ENCODE peak calls at places on chromosomes 7 and 10, in seven cellular contexts. One of them, this sample, is unnamed.

GRCh38 chr10:97312897-97313296 is 6.2 kb upstream of the FRAT1 start:
- DNase-seq in activated effector memory CD4-positive, alpha-beta T cell treated with Interleukin-2 at 50 U/mL for 16 hours: no peak
- DNase-seq in activated CD8-positive, alpha-beta memory T cell treated with anti-CD3 and anti-CD28 coated beads for 4 hours: no peak
- DNase-seq in fibroblast of the aortic adventitia: no peak
- DNase-seq in H7: no peak
- DNase-seq in stimulated activated CD4-positive, alpha-beta T cell treated with anti-CD3 and anti-CD28 coated beads, Interleukin-1b, Interleukin-23, amount 100 ng/mL, for 4 hours: no peak
- DNase-seq in neural crest cell: no peak
- DNase-seq in this sample: no peak

GRCh38 chr10:103147645-103148044 is 45.4 kb downstream of the NT5C2 start:
- DNase-seq in H7: no peak
- DNase-seq in activated effector memory CD4-positive, alpha-beta T cell treated with Interleukin-2 at 50 U/mL for 16 hours: no peak
- DNase-seq in activated CD8-positive, alpha-beta memory T cell treated with anti-CD3 and anti-CD28 coated beads for 4 hours: no peak
- DNase-seq in fibroblast of the aortic adventitia: no peak
- DNase-seq in neural crest cell: no peak
- DNase-seq in stimulated activated CD4-positive, alpha-beta T cell treated with anti-CD3 and anti-CD28 coated beads, Interleukin-1b, Interleukin-23, amount 100 ng/mL, for 4 hours: no peak
- DNase-seq in this sample: no peak

GRCh38 chr7:24854866-24855265 is 97.6 kb upstream of the GSDME start:
- DNase-seq in activated effector memory CD4-positive, alpha-beta T cell treated with Interleukin-2 at 50 U/mL for 16 hours: no peak
- DNase-seq in H7: no peak
- DNase-seq in neural crest cell: no peak
- DNase-seq in stimulated activated CD4-positive, alpha-beta T cell treated with anti-CD3 and anti-CD28 coated beads, Interleukin-1b, Interleukin-23, amount 100 ng/mL, for 4 hours: no peak
- DNase-seq in fibroblast of the aortic adventitia: peak
- DNase-seq in activated CD8-positive, alpha-beta memory T cell treated with anti-CD3 and anti-CD28 coated beads for 4 hours: no peak
- DNase-seq in this sample: no peak

GRCh38 chr7:111903797-111904196 is 302.4 kb downstream of the DOCK4 start:
- DNase-seq in neural crest cell: no peak
- DNase-seq in stimulated activated CD4-positive, alpha-beta T cell treated with anti-CD3 and anti-CD28 coated beads, Interleukin-1b, Interleukin-23, amount 100 ng/mL, for 4 hours: no peak
- DNase-seq in H7: no peak
- DNase-seq in activated CD8-positive, alpha-beta memory T cell treated with anti-CD3 and anti-CD28 coated beads for 4 hours: no peak
- DNase-seq in activated effector memory CD4-positive, alpha-beta T cell treated with Interleukin-2 at 50 U/mL for 16 hours: no peak
- DNase-seq in fibroblast of the aortic adventitia: no peak
- DNase-seq in this sample: no peak

GRCh38 chr7:120218702-120219101 is 54.3 kb upstream of the KCND2 start:
- DNase-seq in H7: no peak
- DNase-seq in neural crest cell: no peak
- DNase-seq in stimulated activated CD4-positive, alpha-beta T cell treated with anti-CD3 and anti-CD28 coated beads, Interleukin-1b, Interleukin-23, amount 100 ng/mL, for 4 hours: no peak
- DNase-seq in activated effector memory CD4-positive, alpha-beta T cell treated with Interleukin-2 at 50 U/mL for 16 hours: no peak
- DNase-seq in fibroblast of the aortic adventitia: peak
- DNase-seq in activated CD8-positive, alpha-beta memory T cell treated with anti-CD3 and anti-CD28 coated beads for 4 hours: no peak
- DNase-seq in this sample: no peak

GRCh38 chr7:157077986-157078644 is 60.6 kb upstream of the UBE3C start:
- DNase-seq in activated effector memory CD4-positive, alpha-beta T cell treated with Interleukin-2 at 50 U/mL for 16 hours: no peak
- DNase-seq in activated CD8-positive, alpha-beta memory T cell treated with anti-CD3 and anti-CD28 coated beads for 4 hours: no peak
- DNase-seq in H7: peak
- DNase-seq in fibroblast of the aortic adventitia: no peak
- DNase-seq in neural crest cell: no peak
- DNase-seq in stimulated activated CD4-positive, alpha-beta T cell treated with anti-CD3 and anti-CD28 coated beads, Interleukin-1b, Interleukin-23, amount 100 ng/mL, for 4 hours: no peak
- DNase-seq in this sample: no peak

GRCh38 chr10:34295142-34295548 is 520.0 kb downstream of the PARD3 start:
- DNase-seq in activated CD8-positive, alpha-beta memory T cell treated with anti-CD3 and anti-CD28 coated beads for 4 hours: no peak
- DNase-seq in neural crest cell: no peak
- DNase-seq in fibroblast of the aortic adventitia: no peak
- DNase-seq in activated effector memory CD4-positive, alpha-beta T cell treated with Interleukin-2 at 50 U/mL for 16 hours: no peak
- DNase-seq in stimulated activated CD4-positive, alpha-beta T cell treated with anti-CD3 and anti-CD28 coated beads, Interleukin-1b, Interleukin-23, amount 100 ng/mL, for 4 hours: no peak
- DNase-seq in H7: no peak
- DNase-seq in this sample: peak

GRCh38 chr10:109062371-109062770 is 860.9 kb downstream of the XPNPEP1 start:
- DNase-seq in fibroblast of the aortic adventitia: peak
- DNase-seq in stimulated activated CD4-positive, alpha-beta T cell treated with anti-CD3 and anti-CD28 coated beads, Interleukin-1b, Interleukin-23, amount 100 ng/mL, for 4 hours: no peak
- DNase-seq in neural crest cell: no peak
- DNase-seq in H7: no peak
- DNase-seq in activated effector memory CD4-positive, alpha-beta T cell treated with Interleukin-2 at 50 U/mL for 16 hours: no peak
- DNase-seq in activated CD8-positive, alpha-beta memory T cell treated with anti-CD3 and anti-CD28 coated beads for 4 hours: no peak
- DNase-seq in this sample: peak

GRCh38 chr7:156993021-156993924 is 17.2 kb downstream of the MNX1 start:
- DNase-seq in H7: peak
- DNase-seq in activated CD8-positive, alpha-beta memory T cell treated with anti-CD3 and anti-CD28 coated beads for 4 hours: no peak
- DNase-seq in fibroblast of the aortic adventitia: peak
- DNase-seq in activated effector memory CD4-positive, alpha-beta T cell treated with Interleukin-2 at 50 U/mL for 16 hours: no peak
- DNase-seq in neural crest cell: no peak
- DNase-seq in stimulated activated CD4-positive, alpha-beta T cell treated with anti-CD3 and anti-CD28 coated beads, Interleukin-1b, Interleukin-23, amount 100 ng/mL, for 4 hours: no peak
- DNase-seq in this sample: no peak

GRCh38 chr10:76382381-76382851 is 951.0 kb downstream of the LRMDA start:
- DNase-seq in neural crest cell: no peak
- DNase-seq in H7: no peak
- DNase-seq in stimulated activated CD4-positive, alpha-beta T cell treated with anti-CD3 and anti-CD28 coated beads, Interleukin-1b, Interleukin-23, amount 100 ng/mL, for 4 hours: no peak
- DNase-seq in fibroblast of the aortic adventitia: peak
- DNase-seq in activated CD8-positive, alpha-beta memory T cell treated with anti-CD3 and anti-CD28 coated beads for 4 hours: no peak
- DNase-seq in activated effector memory CD4-positive, alpha-beta T cell treated with Interleukin-2 at 50 U/mL for 16 hours: no peak
- DNase-seq in this sample: peak

GRCh38 chr10:60236869-60237524 is 152.7 kb downstream of the ANK3 start:
- DNase-seq in activated CD8-positive, alpha-beta memory T cell treated with anti-CD3 and anti-CD28 coated beads for 4 hours: no peak
- DNase-seq in activated effector memory CD4-positive, alpha-beta T cell treated with Interleukin-2 at 50 U/mL for 16 hours: no peak
- DNase-seq in fibroblast of the aortic adventitia: peak
- DNase-seq in H7: no peak
- DNase-seq in stimulated activated CD4-positive, alpha-beta T cell treated with anti-CD3 and anti-CD28 coated beads, Interleukin-1b, Interleukin-23, amount 100 ng/mL, for 4 hours: no peak
- DNase-seq in neural crest cell: no peak
- DNase-seq in this sample: no peak

GRCh38 chr10:116195583-116195982 is 77.4 kb downstream of the GFRA1 start:
- DNase-seq in activated effector memory CD4-positive, alpha-beta T cell treated with Interleukin-2 at 50 U/mL for 16 hours: no peak
- DNase-seq in neural crest cell: no peak
- DNase-seq in fibroblast of the aortic adventitia: no peak
- DNase-seq in activated CD8-positive, alpha-beta memory T cell treated with anti-CD3 and anti-CD28 coated beads for 4 hours: no peak
- DNase-seq in H7: no peak
- DNase-seq in stimulated activated CD4-positive, alpha-beta T cell treated with anti-CD3 and anti-CD28 coated beads, Interleukin-1b, Interleukin-23, amount 100 ng/mL, for 4 hours: no peak
- DNase-seq in this sample: no peak

GRCh38 chr7:156984209-156984891 is 26.1 kb downstream of the MNX1 start:
- DNase-seq in activated effector memory CD4-positive, alpha-beta T cell treated with Interleukin-2 at 50 U/mL for 16 hours: no peak
- DNase-seq in activated CD8-positive, alpha-beta memory T cell treated with anti-CD3 and anti-CD28 coated beads for 4 hours: no peak
- DNase-seq in neural crest cell: no peak
- DNase-seq in fibroblast of the aortic adventitia: peak
- DNase-seq in H7: no peak
- DNase-seq in stimulated activated CD4-positive, alpha-beta T cell treated with anti-CD3 and anti-CD28 coated beads, Interleukin-1b, Interleukin-23, amount 100 ng/mL, for 4 hours: no peak
- DNase-seq in this sample: no peak

GRCh38 chr7:35255417-35255798 is 1.5 kb upstream of the TBX20 start:
- DNase-seq in fibroblast of the aortic adventitia: no peak
- DNase-seq in activated CD8-positive, alpha-beta memory T cell treated with anti-CD3 and anti-CD28 coated beads for 4 hours: no peak
- DNase-seq in activated effector memory CD4-positive, alpha-beta T cell treated with Interleukin-2 at 50 U/mL for 16 hours: no peak
- DNase-seq in stimulated activated CD4-positive, alpha-beta T cell treated with anti-CD3 and anti-CD28 coated beads, Interleukin-1b, Interleukin-23, amount 100 ng/mL, for 4 hours: no peak
- DNase-seq in neural crest cell: no peak
- DNase-seq in H7: peak
- DNase-seq in this sample: no peak

GRCh38 chr7:127819975-127820778 is 168.2 kb downstream of the SND1 start:
- DNase-seq in stimulated activated CD4-positive, alpha-beta T cell treated with anti-CD3 and anti-CD28 coated beads, Interleukin-1b, Interleukin-23, amount 100 ng/mL, for 4 hours: peak
- DNase-seq in neural crest cell: no peak
- DNase-seq in activated CD8-positive, alpha-beta memory T cell treated with anti-CD3 and anti-CD28 coated beads for 4 hours: no peak
- DNase-seq in activated effector memory CD4-positive, alpha-beta T cell treated with Interleukin-2 at 50 U/mL for 16 hours: no peak
- DNase-seq in fibroblast of the aortic adventitia: peak
- DNase-seq in H7: no peak
- DNase-seq in this sample: peak

GRCh38 chr7:67423058-67423457 is 426.4 kb downstream of the TYW1 start:
- DNase-seq in H7: no peak
- DNase-seq in neural crest cell: no peak
- DNase-seq in stimulated activated CD4-positive, alpha-beta T cell treated with anti-CD3 and anti-CD28 coated beads, Interleukin-1b, Interleukin-23, amount 100 ng/mL, for 4 hours: no peak
- DNase-seq in activated CD8-positive, alpha-beta memory T cell treated with anti-CD3 and anti-CD28 coated beads for 4 hours: no peak
- DNase-seq in activated effector memory CD4-positive, alpha-beta T cell treated with Interleukin-2 at 50 U/mL for 16 hours: no peak
- DNase-seq in fibroblast of the aortic adventitia: no peak
- DNase-seq in this sample: peak

GRCh38 chr10:28661035-28661434 is 16.3 kb upstream of the BAMBI start:
- DNase-seq in stimulated activated CD4-positive, alpha-beta T cell treated with anti-CD3 and anti-CD28 coated beads, Interleukin-1b, Interleukin-23, amount 100 ng/mL, for 4 hours: no peak
- DNase-seq in H7: no peak
- DNase-seq in activated CD8-positive, alpha-beta memory T cell treated with anti-CD3 and anti-CD28 coated beads for 4 hours: no peak
- DNase-seq in fibroblast of the aortic adventitia: peak
- DNase-seq in neural crest cell: no peak
- DNase-seq in activated effector memory CD4-positive, alpha-beta T cell treated with Interleukin-2 at 50 U/mL for 16 hours: no peak
- DNase-seq in this sample: peak

GRCh38 chr7:29469306-29469705 is 94.3 kb upstream of the PRR15 start:
- DNase-seq in activated effector memory CD4-positive, alpha-beta T cell treated with Interleukin-2 at 50 U/mL for 16 hours: no peak
- DNase-seq in neural crest cell: no peak
- DNase-seq in H7: no peak
- DNase-seq in stimulated activated CD4-positive, alpha-beta T cell treated with anti-CD3 and anti-CD28 coated beads, Interleukin-1b, Interleukin-23, amount 100 ng/mL, for 4 hours: no peak
- DNase-seq in activated CD8-positive, alpha-beta memory T cell treated with anti-CD3 and anti-CD28 coated beads for 4 hours: no peak
- DNase-seq in fibroblast of the aortic adventitia: no peak
- DNase-seq in this sample: no peak

GRCh38 chr7:24728503-24729364 is 28.5 kb downstream of the GSDME start:
- DNase-seq in activated effector memory CD4-positive, alpha-beta T cell treated with Interleukin-2 at 50 U/mL for 16 hours: no peak
- DNase-seq in stimulated activated CD4-positive, alpha-beta T cell treated with anti-CD3 and anti-CD28 coated beads, Interleukin-1b, Interleukin-23, amount 100 ng/mL, for 4 hours: no peak
- DNase-seq in neural crest cell: no peak
- DNase-seq in H7: no peak
- DNase-seq in fibroblast of the aortic adventitia: peak
- DNase-seq in activated CD8-positive, alpha-beta memory T cell treated with anti-CD3 and anti-CD28 coated beads for 4 hours: no peak
- DNase-seq in this sample: no peak

GRCh38 chr10:17043586-17043985 is 86.0 kb downstream of the CUBN start:
- DNase-seq in H7: no peak
- DNase-seq in stimulated activated CD4-positive, alpha-beta T cell treated with anti-CD3 and anti-CD28 coated beads, Interleukin-1b, Interleukin-23, amount 100 ng/mL, for 4 hours: no peak
- DNase-seq in neural crest cell: no peak
- DNase-seq in activated CD8-positive, alpha-beta memory T cell treated with anti-CD3 and anti-CD28 coated beads for 4 hours: no peak
- DNase-seq in activated effector memory CD4-positive, alpha-beta T cell treated with Interleukin-2 at 50 U/mL for 16 hours: no peak
- DNase-seq in fibroblast of the aortic adventitia: no peak
- DNase-seq in this sample: no peak

GRCh38 chr7:102061981-102062390 is 224.7 kb upstream of the SH2B2 start:
- DNase-seq in fibroblast of the aortic adventitia: no peak
- DNase-seq in activated CD8-positive, alpha-beta memory T cell treated with anti-CD3 and anti-CD28 coated beads for 4 hours: peak
- DNase-seq in activated effector memory CD4-positive, alpha-beta T cell treated with Interleukin-2 at 50 U/mL for 16 hours: no peak
- DNase-seq in stimulated activated CD4-positive, alpha-beta T cell treated with anti-CD3 and anti-CD28 coated beads, Interleukin-1b, Interleukin-23, amount 100 ng/mL, for 4 hours: no peak
- DNase-seq in neural crest cell: no peak
- DNase-seq in H7: no peak
- DNase-seq in this sample: no peak

GRCh38 chr10:131748831-131749766 is 151.7 kb upstream of the PPP2R2D start:
- DNase-seq in neural crest cell: no peak
- DNase-seq in stimulated activated CD4-positive, alpha-beta T cell treated with anti-CD3 and anti-CD28 coated beads, Interleukin-1b, Interleukin-23, amount 100 ng/mL, for 4 hours: no peak
- DNase-seq in activated CD8-positive, alpha-beta memory T cell treated with anti-CD3 and anti-CD28 coated beads for 4 hours: no peak
- DNase-seq in activated effector memory CD4-positive, alpha-beta T cell treated with Interleukin-2 at 50 U/mL for 16 hours: no peak
- DNase-seq in H7: peak
- DNase-seq in fibroblast of the aortic adventitia: no peak
- DNase-seq in this sample: no peak

GRCh38 chr10:73289958-73290357 is 37.5 kb upstream of the MRPS16 start:
- DNase-seq in stimulated activated CD4-positive, alpha-beta T cell treated with anti-CD3 and anti-CD28 coated beads, Interleukin-1b, Interleukin-23, amount 100 ng/mL, for 4 hours: no peak
- DNase-seq in activated CD8-positive, alpha-beta memory T cell treated with anti-CD3 and anti-CD28 coated beads for 4 hours: no peak
- DNase-seq in H7: no peak
- DNase-seq in neural crest cell: no peak
- DNase-seq in fibroblast of the aortic adventitia: no peak
- DNase-seq in activated effector memory CD4-positive, alpha-beta T cell treated with Interleukin-2 at 50 U/mL for 16 hours: no peak
- DNase-seq in this sample: no peak

GRCh38 chr7:134660961-134661376 is 14.3 kb downstream of the BPGM start:
- DNase-seq in stimulated activated CD4-positive, alpha-beta T cell treated with anti-CD3 and anti-CD28 coated beads, Interleukin-1b, Interleukin-23, amount 100 ng/mL, for 4 hours: no peak
- DNase-seq in H7: no peak
- DNase-seq in fibroblast of the aortic adventitia: peak
- DNase-seq in activated CD8-positive, alpha-beta memory T cell treated with anti-CD3 and anti-CD28 coated beads for 4 hours: no peak
- DNase-seq in activated effector memory CD4-positive, alpha-beta T cell treated with Interleukin-2 at 50 U/mL for 16 hours: no peak
- DNase-seq in neural crest cell: no peak
- DNase-seq in this sample: peak

GRCh38 chr10:35579116-35579515 is 26.0 kb upstream of the GJD4 start:
- DNase-seq in activated CD8-positive, alpha-beta memory T cell treated with anti-CD3 and anti-CD28 coated beads for 4 hours: no peak
- DNase-seq in stimulated activated CD4-positive, alpha-beta T cell treated with anti-CD3 and anti-CD28 coated beads, Interleukin-1b, Interleukin-23, amount 100 ng/mL, for 4 hours: no peak
- DNase-seq in activated effector memory CD4-positive, alpha-beta T cell treated with Interleukin-2 at 50 U/mL for 16 hours: no peak
- DNase-seq in fibroblast of the aortic adventitia: no peak
- DNase-seq in neural crest cell: no peak
- DNase-seq in H7: no peak
- DNase-seq in this sample: no peak

GRCh38 chr7:121938429-121938996 is 65.6 kb downstream of the PTPRZ1 start:
- DNase-seq in activated CD8-positive, alpha-beta memory T cell treated with anti-CD3 and anti-CD28 coated beads for 4 hours: no peak
- DNase-seq in activated effector memory CD4-positive, alpha-beta T cell treated with Interleukin-2 at 50 U/mL for 16 hours: no peak
- DNase-seq in stimulated activated CD4-positive, alpha-beta T cell treated with anti-CD3 and anti-CD28 coated beads, Interleukin-1b, Interleukin-23, amount 100 ng/mL, for 4 hours: no peak
- DNase-seq in H7: peak
- DNase-seq in neural crest cell: no peak
- DNase-seq in fibroblast of the aortic adventitia: no peak
- DNase-seq in this sample: no peak

GRCh38 chr10:31288001-31288400 is 31.0 kb upstream of the ZEB1 start:
- DNase-seq in stimulated activated CD4-positive, alpha-beta T cell treated with anti-CD3 and anti-CD28 coated beads, Interleukin-1b, Interleukin-23, amount 100 ng/mL, for 4 hours: no peak
- DNase-seq in activated CD8-positive, alpha-beta memory T cell treated with anti-CD3 and anti-CD28 coated beads for 4 hours: no peak
- DNase-seq in H7: no peak
- DNase-seq in neural crest cell: no peak
- DNase-seq in activated effector memory CD4-positive, alpha-beta T cell treated with Interleukin-2 at 50 U/mL for 16 hours: no peak
- DNase-seq in fibroblast of the aortic adventitia: peak
- DNase-seq in this sample: no peak

This sample was measured in astrocyte of the spinal cord.